ENCODE peak calls at places on chromosomes 16 and 17, in nine cellular contexts. D is NCI-H1436 treated with DMSO at 0.1 percent for 48 hours; Z is activated T-cell treated with anti-CD3 and anti-CD28 coated beads for 4 hours; I is 8988T; G is endothelial cell; P is T-cell; R is activated T-helper 2 cell treated with anti-CD3 and anti-CD28 coated beads, Interferon-gamma antibody, Interleukin-2, Interleukin-4, amounts not matched to agents 10 μg/mL and 5 μg/mL and 100 μg/mL, durations not matched to agents 14 hours and 24 hours and 36 hours; O is RPMI8226; L is stimulated activated CD4-positive, alpha-beta T cell treated with anti-CD3 and anti-CD28 coated beads, Interleukin-1b, Interleukin-23, amount 100 ng/mL, for 24 hours. H is an unnamed sample.

GRCh38 chr16:19179890-19180490 is 11.9 kb downstream of the SYT17 start:
- DNase-seq in D (no peak), Z (no peak), I (peak), G (peak), P (no peak), R (peak), O (peak), L (no peak), H (no peak)

GRCh38 chr16:25707982-25708583 is 16.3 kb downstream of the HS3ST4 start:
- DNase-seq in D (no peak), Z (no peak), I (no peak), G (peak), P (no peak), R (no peak), O (peak), L (no peak), H (peak)

GRCh38 chr16:84042879-84043485 is 387 bp upstream of the SLC38A8 start:
- DNase-seq in D (no peak), Z (no peak), I (no peak), G (no peak), P (no peak), R (no peak), O (no peak), L (no peak), H (no peak)

GRCh38 chr16:54077412-54077821 is 209.2 kb downstream of the IRX3 start:
- DNase-seq in D (no peak), Z (no peak), I (no peak), G (peak), P (no peak), R (no peak), O (no peak), L (no peak), H (no peak)

GRCh38 chr17:61486135-61487120 is 34.2 kb downstream of the TBX4 start:
- DNase-seq in D (no peak), Z (no peak), I (no peak), G (no peak), P (no peak), R (no peak), O (no peak), L (no peak), H (no peak)

GRCh38 chr16:79013004-79013403 is 587.5 kb downstream of the MAF start:
- DNase-seq in D (no peak), Z (no peak), I (no peak), G (no peak), P (no peak), R (no peak), O (no peak), L (no peak), H (no peak)

GRCh38 chr17:65888649-65889048 is 303.3 kb downstream of the CEP112 start:
- DNase-seq in D (no peak), Z (no peak), I (no peak), G (no peak), P (no peak), R (no peak), O (no peak), L (no peak), H (no peak)

GRCh38 chr17:7217113-7217987 is 2.3 kb downstream of the DLG4 start:
- DNase-seq in D (no peak), Z (no peak), I (peak), G (peak), P (no peak), R (no peak), O (peak), L (no peak), H (no peak)

GRCh38 chr17:51257150-51258081 is 2.4 kb downstream of the MBTD1 start:
- DNase-seq in D (no peak), Z (no peak), I (no peak), G (no peak), P (no peak), R (no peak), O (no peak), L (no peak), H (no peak)

GRCh38 chr16:29230671-29231091 is 175.8 kb downstream of the NPIPB11 start:
- DNase-seq in D (no peak), Z (no peak), I (no peak), G (no peak), P (no peak), R (no peak), O (no peak), L (no peak), H (no peak)

GRCh38 chr16:19304670-19305240 is 19.2 kb downstream of the CLEC19A start:
- DNase-seq in D (no peak), Z (no peak), I (no peak), G (no peak), P (no peak), R (no peak), O (no peak), L (no peak), H (no peak)

GRCh38 chr17:3935140-3935542 is 18.9 kb upstream of the P2RX1 start:
- DNase-seq in D (no peak), Z (no peak), I (peak), G (peak), P (no peak), R (no peak), O (peak), L (no peak), H (no peak)

GRCh38 chr16:49959552-49960277 is 65.3 kb upstream of the CNEP1R1 start:
- DNase-seq in D (no peak), Z (no peak), I (no peak), G (no peak), P (no peak), R (no peak), O (no peak), L (no peak), H (no peak)

GRCh38 chr17:38852771-38853291 is 690 bp downstream of the RPL23 start:
- DNase-seq in D (no peak), Z (no peak), I (no peak), G (peak), P (no peak), R (no peak), O (no peak), L (no peak), H (peak)